ENCODE peak calls at places on chromosomes 7 and 10, in five cellular contexts. L is pancreas, D is uterus, E is iPS DF 6.9, V is brain microvascular endothelial cell. F is an unnamed sample.

GRCh38 chr10:101061814-101062230 is at the start of gene KAZALD1:
- DNase-seq in D (no peak), V (no peak), L (no peak), E (no peak), F (no peak)

GRCh38 chr10:73899401-73899780 is 11.5 kb upstream of the PLAU start:
- DNase-seq in V (peak; percentile 87), E (no peak), L (peak; percentile 41), D (no peak), F (no peak)

GRCh38 chr7:47501406-47501805 is 80.5 kb downstream of the TNS3 start:
- DNase-seq in V (peak; percentile 97), D (peak; percentile 64), E (no peak), L (no peak), F (no peak)

GRCh38 chr7:21548491-21548890 is 5.7 kb downstream of the DNAH11 start:
- DNase-seq in V (no peak), E (no peak), L (no peak), D (no peak), F (no peak)

GRCh38 chr7:133851416-133851815 is 275.7 kb upstream of the LRGUK start:
- DNase-seq in L (no peak), D (no peak), V (no peak), E (no peak), F (no peak)

GRCh38 chr7:149787428-149788299 is 14.3 kb upstream of the ZNF467 start:
- DNase-seq in L (peak; percentile 31), V (no peak), D (no peak), E (no peak), F (no peak)

GRCh38 chr7:48035967-48036478 is 680 bp downstream of the C7orf57 start:
- DNase-seq in V (peak; percentile 15), D (no peak), L (peak; percentile 9), E (no peak), F (no peak)

GRCh38 chr10:89534826-89535166 is 598 bp downstream of the SLC16A12 start:
- DNase-seq in L (no peak), D (no peak), V (no peak), E (no peak), F (no peak)

GRCh38 chr10:58465641-58466040 is 47.0 kb upstream of the BICC1 start:
- DNase-seq in D (no peak), V (no peak), L (no peak), E (no peak), F (no peak)

GRCh38 chr7:127393370-127394058 is 1.0 kb upstream of the ZNF800 start:
- DNase-seq in D (peak; percentile 24), L (peak; percentile 8), E (no peak), V (no peak), F (no peak)

GRCh38 chr7:25950488-25951413 is 201.2 kb upstream of the NFE2L3 start:
- DNase-seq in L (peak; percentile 99), E (peak; percentile 87), D (peak; percentile 90), V (peak; percentile 32), F (peak; percentile 89)
- H3K27ac ChIP-seq in L (peak overlapping the region; percentile 82), E (no peak overlapping the region), D (peak overlapping the region; percentile 47), V (no peak overlapping the region), F (no peak overlapping the region)

DNA sequence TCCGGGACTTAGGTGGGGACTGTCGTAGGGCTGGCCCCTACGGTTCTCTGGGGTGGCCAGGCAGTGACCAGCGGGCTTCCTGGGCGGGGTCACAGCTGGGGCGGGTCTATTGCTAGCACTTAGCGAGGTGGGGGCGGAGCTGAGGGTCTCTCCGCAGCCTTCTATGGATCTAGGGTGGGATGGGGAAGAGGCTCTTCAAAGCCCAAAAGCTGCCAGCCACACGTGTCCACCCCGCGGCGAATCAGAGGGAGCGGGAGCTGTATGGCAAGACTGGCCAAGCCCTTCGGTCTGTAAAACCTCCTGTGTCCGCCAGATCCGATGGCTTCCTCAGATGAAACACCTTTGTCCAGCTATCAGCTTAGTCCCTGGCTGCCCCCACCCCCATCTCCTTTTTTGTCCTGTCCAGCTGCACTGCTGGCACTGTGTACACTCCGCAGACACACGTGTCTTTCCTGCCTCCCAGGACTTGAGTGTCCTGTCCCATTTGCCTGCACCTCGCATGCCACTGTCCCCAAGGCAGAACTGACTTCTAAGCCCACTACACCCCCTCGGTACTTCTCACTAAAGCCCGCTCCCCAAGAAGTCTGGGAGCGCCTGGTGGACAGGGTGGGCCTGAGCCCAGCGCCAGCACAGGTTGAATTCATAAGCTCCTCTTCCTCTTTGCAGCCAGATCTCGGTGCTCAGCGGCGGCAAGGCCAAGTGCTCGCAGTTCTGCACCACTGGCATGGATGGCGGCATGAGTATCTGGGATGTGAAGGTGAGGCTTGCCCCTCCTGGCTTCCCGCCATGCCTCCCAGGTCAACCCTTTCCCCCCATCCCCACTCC is 14.8 kb downstream of the PDAP1 start:
- DNase-seq in D (peak; percentile 66), E (peak; percentile 67), V (no peak), L (no peak), F (no peak)
- H3K4me3 ChIP-seq in D (peak overlapping the region; percentile 54), E (peak overlapping the region; percentile 60), V (peak overlapping the region; percentile 46), L (peak overlapping the region; percentile 68), F (peak overlapping the region; percentile 67)

DNA sequence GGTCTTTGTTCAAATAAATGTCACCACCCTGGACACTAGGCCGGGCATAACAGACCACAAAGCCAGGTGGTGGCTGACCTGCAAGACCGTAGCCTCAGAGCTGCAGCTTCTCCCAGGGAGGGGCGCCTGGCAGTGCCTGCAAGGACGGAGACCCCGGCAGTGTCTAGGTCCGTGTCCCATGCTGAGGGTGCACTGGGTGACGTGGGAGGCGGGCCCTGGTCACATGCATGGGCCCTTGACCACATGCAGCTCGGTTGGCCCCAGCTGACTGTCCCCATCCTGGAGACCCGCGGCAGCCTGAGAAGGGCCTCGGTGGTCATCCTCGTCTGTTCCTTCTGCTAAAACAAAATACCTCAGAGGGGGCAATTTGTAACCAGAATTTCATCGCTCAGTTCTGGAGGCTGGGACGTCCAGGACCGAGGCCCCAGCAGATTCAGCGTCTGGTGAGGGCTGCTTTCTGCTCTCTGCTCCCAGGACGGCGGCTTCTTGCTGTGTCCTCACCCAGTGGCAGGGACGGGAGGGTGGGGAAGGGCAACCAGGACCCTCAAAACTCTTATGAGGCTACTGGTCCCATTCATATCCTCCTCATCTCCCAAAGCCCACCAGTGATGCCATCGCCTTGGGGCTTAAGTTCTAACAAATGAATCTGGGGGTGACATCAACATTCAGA is 36.8 kb downstream of the PWWP2B start:
- DNase-seq in L (no peak), V (no peak), E (no peak), D (no peak), F (no peak)
- H3K27ac ChIP-seq in L (no peak overlapping the region), V (no peak overlapping the region), E (no peak overlapping the region), D (no peak overlapping the region), F (no peak overlapping the region)

DNA sequence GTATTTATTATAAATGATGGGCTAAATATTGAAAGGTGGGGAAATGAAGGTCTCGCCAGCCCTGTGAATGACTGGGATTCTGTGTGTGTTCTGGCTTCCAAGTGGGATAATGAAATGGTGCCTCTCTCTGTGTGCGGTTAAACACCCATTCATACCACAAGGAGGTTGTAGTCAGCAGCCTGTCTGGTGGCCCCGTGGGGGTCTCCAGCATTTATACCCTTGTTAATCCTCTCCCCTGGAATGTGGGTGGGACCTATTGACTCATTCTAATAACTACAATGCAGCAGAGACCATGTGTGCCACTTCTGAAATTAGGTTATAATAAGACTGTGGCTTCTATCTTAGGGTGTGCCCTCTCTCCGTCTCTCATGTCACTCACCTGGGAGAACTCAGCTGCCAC is 106.6 kb downstream of the GALNT17 start:
- DNase-seq in D (no peak), E (no peak), V (no peak), L (no peak), F (no peak)
- H3K4me3 ChIP-seq in D (no peak overlapping the region), E (no peak overlapping the region), V (no peak overlapping the region), L (no peak overlapping the region), F (no peak overlapping the region)

GRCh38 chr10:71468363-71469094 is 71.8 kb downstream of the CDH23 start:
- DNase-seq in E (no peak), D (no peak), V (no peak), L (no peak), F (no peak)
- H3K27ac ChIP-seq in E (no peak overlapping the region), D (no peak overlapping the region), V (no peak overlapping the region), L (no peak overlapping the region), F (no peak overlapping the region)

GRCh38 chr7:95330194-95331003 is 6.1 kb upstream of the PON1 start:
- DNase-seq in E (no peak), D (no peak), V (peak; percentile 11), L (no peak), F (no peak)
- H3K4me3 ChIP-seq in E (no peak overlapping the region), D (peak overlapping the region; percentile 16), V (peak overlapping the region; percentile 18), L (peak overlapping the region; percentile 18), F (peak overlapping the region; percentile 56)

DNA sequence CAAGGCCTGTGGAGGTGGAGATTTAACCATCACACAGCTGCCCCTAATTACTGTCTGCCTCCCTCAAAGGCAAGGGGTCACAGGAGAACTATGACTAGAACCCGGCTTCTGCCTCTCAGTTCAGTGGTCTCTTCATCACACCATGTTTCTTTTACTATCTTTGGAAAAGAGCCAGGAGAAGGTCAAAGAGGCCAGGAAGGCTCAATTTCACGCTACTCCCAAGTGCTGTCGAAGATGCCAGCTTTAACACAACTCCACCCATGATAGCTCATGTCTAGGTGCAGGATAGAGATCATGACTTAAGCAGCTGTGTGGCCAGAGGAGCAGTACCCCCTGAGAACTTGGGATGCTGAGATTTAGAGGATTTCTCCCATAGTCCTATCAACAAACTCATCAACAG is 60.5 kb upstream of the OPALIN start:
- DNase-seq in D (no peak), E (no peak), L (no peak), V (no peak), F (no peak)
- H3K27ac ChIP-seq in D (no peak overlapping the region), E (no peak overlapping the region), L (no peak overlapping the region), V (no peak overlapping the region), F (no peak overlapping the region)

GRCh38 chr10:79930751-79931150 is 18.2 kb downstream of the SFTPD start:
- DNase-seq in L (no peak), V (no peak), E (no peak), D (no peak), F (no peak)
- H3K4me3 ChIP-seq in L (no peak overlapping the region), V (no peak overlapping the region), E (no peak overlapping the region), D (no peak overlapping the region), F (no peak overlapping the region)

GRCh38 chr7:84228526-84228925 is 33.9 kb upstream of the SEMA3A start:
- DNase-seq in E (peak; percentile 72), L (no peak), V (no peak), D (no peak), F (no peak)
- H3K27ac ChIP-seq in E (no peak overlapping the region), L (no peak overlapping the region), V (no peak overlapping the region), D (no peak overlapping the region), F (no peak overlapping the region)

F was measured in coronary artery.